ENCODE peak calls at places on chromosomes 1 and 21, in four cellular contexts. One of them, this sample, is unnamed.

GRCh38 chr1:224539971-224540370 is 76.1 kb upstream of the CNIH3 start:
- DNase-seq in heart right ventricle: no peak
- DNase-seq in aorta: no peak
- DNase-seq in GM12865: no peak
- DNase-seq in this sample: peak

GRCh38 chr1:164596149-164596548 is 37.2 kb downstream of the PBX1 start:
- DNase-seq in heart right ventricle: no peak
- DNase-seq in aorta: no peak
- DNase-seq in GM12865: no peak
- DNase-seq in this sample: no peak

GRCh38 chr1:41539416-41539800 is 54.9 kb upstream of the EDN2 start:
- DNase-seq in heart right ventricle: no peak
- DNase-seq in aorta: peak
- DNase-seq in GM12865: no peak
- DNase-seq in this sample: no peak

GRCh38 chr1:12565094-12565965 is 52.7 kb downstream of the DHRS3 start:
- DNase-seq in heart right ventricle: no peak
- DNase-seq in aorta: peak
- DNase-seq in GM12865: no peak
- DNase-seq in this sample: no peak

GRCh38 chr21:31909772-31910470 is 37.1 kb downstream of the HUNK start:
- DNase-seq in heart right ventricle: no peak
- DNase-seq in aorta: no peak
- DNase-seq in GM12865: no peak
- DNase-seq in this sample: no peak

GRCh38 chr1:20160034-20160433 is 20.9 kb downstream of the PLA2G2F start:
- DNase-seq in heart right ventricle: no peak
- DNase-seq in aorta: no peak
- DNase-seq in GM12865: no peak
- DNase-seq in this sample: peak

GRCh38 chr1:169044971-169045370 is 61.5 kb upstream of the ATP1B1 start:
- DNase-seq in heart right ventricle: no peak
- DNase-seq in aorta: no peak
- DNase-seq in GM12865: peak
- DNase-seq in this sample: no peak

GRCh38 chr1:76247261-76247852 is 172.8 kb downstream of the ST6GALNAC3 start:
- DNase-seq in heart right ventricle: no peak
- DNase-seq in aorta: no peak
- DNase-seq in GM12865: no peak
- DNase-seq in this sample: no peak

GRCh38 chr1:59880735-59881134 is 45.8 kb downstream of the CYP2J2 start:
- DNase-seq in heart right ventricle: peak
- DNase-seq in aorta: no peak
- DNase-seq in GM12865: no peak
- DNase-seq in this sample: no peak

GRCh38 chr1:225654277-225654597 is 1.3 kb upstream of the ENAH start:
- DNase-seq in heart right ventricle: no peak
- DNase-seq in aorta: no peak
- DNase-seq in GM12865: no peak
- DNase-seq in this sample: no peak

GRCh38 chr1:244801246-244801645 is 34.2 kb upstream of the COX20 start:
- DNase-seq in heart right ventricle: no peak
- DNase-seq in aorta: no peak
- DNase-seq in GM12865: peak
- DNase-seq in this sample: peak

GRCh38 chr1:939511-940107 is 15.9 kb downstream of the SAMD11 start:
- DNase-seq in heart right ventricle: no peak
- DNase-seq in aorta: no peak
- DNase-seq in GM12865: no peak
- DNase-seq in this sample: no peak
- H3K4me3 ChIP-seq in heart right ventricle: peak
- H3K4me3 ChIP-seq in aorta: no peak
- H3K4me3 ChIP-seq in GM12865: no peak
- H3K4me3 ChIP-seq in this sample: no peak

GRCh38 chr1:156502396-156502748 is 1.8 kb upstream of the MEF2D start:
- DNase-seq in heart right ventricle: no peak
- DNase-seq in aorta: no peak
- DNase-seq in GM12865: no peak
- DNase-seq in this sample: peak
- H3K4me3 ChIP-seq in heart right ventricle: no peak
- H3K4me3 ChIP-seq in aorta: no peak
- H3K4me3 ChIP-seq in GM12865: no peak
- H3K4me3 ChIP-seq in this sample: no peak

DNA sequence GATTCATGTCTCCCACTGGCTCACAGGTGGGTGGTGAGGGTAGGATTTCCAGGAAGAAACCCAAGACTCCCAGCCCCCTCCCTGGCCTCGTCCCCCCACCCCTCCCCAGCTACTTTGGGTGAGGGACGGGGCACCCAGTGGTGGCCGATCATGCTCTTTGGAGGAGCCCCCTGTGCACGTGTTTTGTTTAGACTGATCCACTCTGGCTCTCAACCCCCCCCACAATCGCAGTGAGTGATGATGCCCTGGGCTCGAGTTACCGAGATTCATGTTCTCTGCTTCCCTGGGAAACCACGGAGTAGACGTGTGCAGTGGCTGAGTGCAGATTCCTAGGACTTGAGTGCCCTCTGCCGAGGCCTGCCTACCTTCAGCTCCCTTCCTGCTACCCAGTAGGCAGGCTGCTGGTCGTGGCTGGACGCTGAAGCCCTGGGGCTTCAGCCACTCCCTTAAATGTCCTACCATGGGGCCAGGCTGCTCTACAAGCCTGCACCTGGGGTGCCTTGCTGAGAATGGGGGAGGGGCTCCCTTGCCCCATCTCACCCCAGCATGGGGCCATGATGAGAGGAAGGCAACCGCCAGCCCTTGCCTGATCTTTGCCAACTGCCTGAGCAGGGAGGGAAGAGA is 3.9 kb upstream of the GRIK3 start:
- DNase-seq in heart right ventricle: no peak
- DNase-seq in aorta: no peak
- DNase-seq in GM12865: peak
- DNase-seq in this sample: no peak
- H3K4me3 ChIP-seq in heart right ventricle: no peak
- H3K4me3 ChIP-seq in aorta: no peak
- H3K4me3 ChIP-seq in GM12865: no peak
- H3K4me3 ChIP-seq in this sample: no peak

GRCh38 chr1:10384219-10384618 is 14.6 kb upstream of the PGD start:
- DNase-seq in heart right ventricle: no peak
- DNase-seq in aorta: no peak
- DNase-seq in GM12865: peak
- DNase-seq in this sample: no peak

GRCh38 chr1:10389271-10389973 is 9.4 kb upstream of the PGD start:
- DNase-seq in heart right ventricle: no peak
- DNase-seq in aorta: no peak
- DNase-seq in GM12865: no peak
- DNase-seq in this sample: no peak

GRCh38 chr1:10388387-10388715 is 10.5 kb upstream of the PGD start:
- DNase-seq in heart right ventricle: no peak
- DNase-seq in aorta: no peak
- DNase-seq in GM12865: no peak
- DNase-seq in this sample: no peak

GRCh38 chr1:10386761-10387482 is 11.9 kb upstream of the PGD start:
- DNase-seq in heart right ventricle: no peak
- DNase-seq in aorta: peak
- DNase-seq in GM12865: no peak
- DNase-seq in this sample: no peak

DNA sequence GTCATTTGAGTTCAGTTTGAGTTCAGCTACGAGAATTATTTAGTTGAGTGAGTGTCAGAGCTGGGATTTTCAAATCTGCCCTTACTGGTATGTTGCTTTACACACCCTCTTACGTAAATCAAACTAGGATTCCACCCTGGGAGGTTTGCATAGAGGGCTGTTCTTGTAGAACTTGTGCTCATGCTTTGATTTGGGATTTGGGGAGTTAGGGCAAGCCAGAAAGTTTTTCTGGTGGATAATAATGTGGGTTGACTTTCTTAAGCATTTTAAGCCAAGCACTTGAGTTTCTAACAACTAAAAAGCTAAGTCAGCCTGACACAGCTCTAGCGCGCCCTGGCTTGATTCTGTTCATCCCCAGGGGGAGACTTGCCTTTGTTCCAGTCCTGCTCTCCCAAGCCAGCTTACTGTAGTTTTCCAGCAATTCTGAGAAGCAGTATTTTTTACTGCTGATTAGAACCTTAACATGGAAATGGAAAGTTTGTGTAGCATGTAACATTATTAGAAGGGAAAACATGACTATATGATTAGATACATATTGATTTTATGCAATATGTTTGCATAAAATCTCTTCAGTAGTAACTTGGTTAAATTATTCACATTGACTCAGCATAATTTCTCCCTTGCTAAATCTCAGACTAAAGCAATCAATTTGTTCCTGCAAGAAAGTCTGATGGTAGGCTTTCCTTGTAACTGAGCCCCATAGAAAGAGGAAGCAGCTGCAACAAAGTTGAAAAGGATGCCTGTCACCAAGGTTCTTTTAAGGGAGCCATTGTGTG is 11.1 kb upstream of the PGD start:
- DNase-seq in heart right ventricle: peak
- DNase-seq in aorta: peak
- DNase-seq in GM12865: peak
- DNase-seq in this sample: peak
- H3K4me3 ChIP-seq in heart right ventricle: no peak
- H3K4me3 ChIP-seq in aorta: no peak
- H3K4me3 ChIP-seq in GM12865: no peak
- H3K4me3 ChIP-seq in this sample: peak

DNA sequence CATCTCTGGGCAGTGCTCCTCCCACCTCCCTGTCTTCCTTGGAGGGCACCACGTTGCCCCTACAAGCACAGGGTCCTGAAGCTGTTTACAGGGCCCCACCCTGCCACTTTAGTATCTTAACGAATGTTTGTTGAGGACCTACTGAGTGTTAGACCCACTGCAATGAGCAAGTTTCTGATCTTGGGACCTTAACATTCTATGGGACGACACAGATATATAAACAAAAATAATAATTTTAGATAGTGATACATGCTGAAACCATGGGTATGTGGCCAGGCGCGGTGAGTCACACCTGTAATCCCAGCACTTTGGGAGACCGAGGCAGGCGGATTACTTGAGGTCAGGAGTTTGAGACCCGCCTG is 10.1 kb downstream of the ENTREP3 start:
- DNase-seq in heart right ventricle: no peak
- DNase-seq in aorta: no peak
- DNase-seq in GM12865: no peak
- DNase-seq in this sample: no peak
- H3K4me3 ChIP-seq in heart right ventricle: peak
- H3K4me3 ChIP-seq in aorta: no peak
- H3K4me3 ChIP-seq in GM12865: peak
- H3K4me3 ChIP-seq in this sample: peak

GRCh38 chr1:210250998-210251679 is 18.5 kb downstream of the SERTAD4 start:
- DNase-seq in heart right ventricle: peak
- DNase-seq in aorta: peak
- DNase-seq in GM12865: peak
- DNase-seq in this sample: peak

GRCh38 chr1:210244746-210245367 is 12.3 kb downstream of the SERTAD4 start:
- DNase-seq in heart right ventricle: no peak
- DNase-seq in aorta: no peak
- DNase-seq in GM12865: no peak
- DNase-seq in this sample: peak

GRCh38 chr1:210250665-210250997 is 18.0 kb downstream of the SERTAD4 start:
- DNase-seq in heart right ventricle: peak
- DNase-seq in aorta: peak
- DNase-seq in GM12865: no peak
- DNase-seq in this sample: no peak

GRCh38 chr1:210248341-210248740 is 15.7 kb downstream of the SERTAD4 start:
- DNase-seq in heart right ventricle: no peak
- DNase-seq in aorta: no peak
- DNase-seq in GM12865: no peak
- DNase-seq in this sample: no peak

DNA sequence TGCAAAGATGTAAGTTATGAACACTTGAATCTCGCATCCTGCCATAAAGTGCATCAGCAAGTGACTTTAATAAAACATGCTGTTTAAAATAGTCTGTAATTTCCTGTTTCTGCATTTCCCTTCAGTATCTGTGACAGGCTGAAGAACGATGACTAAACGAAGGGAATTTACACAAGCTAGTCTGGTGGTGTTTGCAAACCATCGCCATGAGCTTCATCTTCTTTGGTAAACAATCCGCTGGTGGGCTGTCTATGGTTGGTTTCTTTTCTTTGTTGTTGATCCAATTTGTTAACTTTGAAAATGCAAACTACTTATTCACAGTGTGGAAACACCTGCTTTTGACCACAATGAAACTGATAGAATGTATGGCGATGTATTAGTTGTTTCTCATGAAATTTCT is 13.9 kb downstream of the SERTAD4 start:
- DNase-seq in heart right ventricle: no peak
- DNase-seq in aorta: no peak
- DNase-seq in GM12865: peak
- DNase-seq in this sample: peak
- H3K4me3 ChIP-seq in heart right ventricle: no peak
- H3K4me3 ChIP-seq in aorta: no peak
- H3K4me3 ChIP-seq in GM12865: no peak
- H3K4me3 ChIP-seq in this sample: no peak

GRCh38 chr1:110012100-110012499 is 22.3 kb upstream of the STRIP1 start:
- DNase-seq in heart right ventricle: no peak
- DNase-seq in aorta: no peak
- DNase-seq in GM12865: peak
- DNase-seq in this sample: no peak
- H3K4me3 ChIP-seq in heart right ventricle: no peak
- H3K4me3 ChIP-seq in aorta: no peak
- H3K4me3 ChIP-seq in GM12865: no peak
- H3K4me3 ChIP-seq in this sample: no peak

DNA sequence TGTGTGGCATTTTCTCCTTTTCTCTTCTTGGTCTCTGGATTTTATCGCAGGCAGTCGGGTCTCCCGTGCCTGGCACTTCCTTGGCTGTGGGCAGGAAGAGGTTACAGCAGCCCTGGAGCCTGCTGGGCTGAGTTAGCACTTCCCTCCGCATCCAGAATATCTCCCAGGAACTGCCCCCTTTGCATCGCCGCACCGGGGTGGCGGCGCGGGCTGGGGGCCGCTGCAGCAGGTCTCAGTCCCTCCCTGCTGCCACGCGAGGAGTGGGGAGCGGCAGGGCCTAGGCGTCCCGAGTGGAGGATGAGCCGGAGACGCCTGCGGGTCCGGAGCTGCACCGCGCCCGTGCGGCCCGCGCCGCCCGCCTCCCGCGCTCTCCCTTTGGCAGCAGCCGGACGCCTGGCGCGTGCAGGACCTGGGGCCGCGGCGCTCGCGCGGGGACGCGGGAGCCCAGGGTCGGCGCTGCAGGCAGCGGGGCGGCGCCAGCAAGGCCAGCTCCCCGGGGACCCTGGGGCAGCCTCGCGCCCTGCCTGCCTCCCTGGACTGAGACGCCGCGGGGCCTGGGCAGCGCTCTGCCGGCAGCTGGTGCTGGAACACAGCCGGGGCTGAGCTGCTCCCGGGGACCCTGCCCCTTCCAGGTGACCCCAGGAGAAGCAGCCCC is 192.8 kb downstream of the PRDM2 start:
- DNase-seq in heart right ventricle: peak
- DNase-seq in aorta: no peak
- DNase-seq in GM12865: no peak
- DNase-seq in this sample: no peak
- H3K4me3 ChIP-seq in heart right ventricle: peak
- H3K4me3 ChIP-seq in aorta: peak
- H3K4me3 ChIP-seq in GM12865: no peak
- H3K4me3 ChIP-seq in this sample: no peak

GRCh38 chr1:246373828-246374569 is 133.1 kb downstream of the SMYD3 start:
- DNase-seq in heart right ventricle: no peak
- DNase-seq in aorta: no peak
- DNase-seq in GM12865: no peak
- DNase-seq in this sample: no peak
- H3K4me3 ChIP-seq in heart right ventricle: no peak
- H3K4me3 ChIP-seq in aorta: no peak
- H3K4me3 ChIP-seq in GM12865: no peak
- H3K4me3 ChIP-seq in this sample: no peak

This sample was measured in astrocyte of the spinal cord.